ENCODE peak calls at places on chromosomes 3 and 15, in five cellular contexts. G is stimulated activated CD8-positive, alpha-beta memory T cell treated with anti-CD3 and anti-CD28 coated beads, Interleukin-7, amount 100 ng/mL, for 1 hour; N is neural crest cell; X is activated CD8-positive, alpha-beta memory T cell treated with anti-CD3 and anti-CD28 coated beads for 48 hours; Y is iris pigment epithelial cell. D is an unnamed sample.

GRCh38 chr3:66602691-66603090 is 101.9 kb upstream of the LRIG1 start:
- DNase-seq in G (no peak), N (no peak), X (no peak), Y (no peak), D (no peak)

GRCh38 chr3:12758025-12758830 is 831 bp downstream of the TMEM40 start:
- DNase-seq in G (no peak), N (no peak), X (no peak), Y (peak; percentile 78), D (no peak)

GRCh38 chr3:143634991-143635390 is 213.3 kb downstream of the SLC9A9 start:
- DNase-seq in G (no peak), N (no peak), X (no peak), Y (no peak), D (no peak)

GRCh38 chr3:94001191-94001590 is 21.2 kb downstream of the ARL13B start:
- DNase-seq in G (no peak), N (no peak), X (no peak), Y (no peak), D (no peak)

GRCh38 chr3:65787340-65787739 is 251.4 kb downstream of the MAGI1 start:
- DNase-seq in G (no peak), N (no peak), X (no peak), Y (no peak), D (no peak)

GRCh38 chr3:49529567-49529966 is 24.7 kb upstream of the BSN start:
- DNase-seq in G (no peak), N (no peak), X (no peak), Y (no peak), D (no peak)

GRCh38 chr3:172617013-172617706 is 93.7 kb downstream of the NCEH1 start:
- DNase-seq in G (no peak), N (no peak), X (no peak), Y (no peak), D (no peak)

GRCh38 chr3:138219255-138219654 is 32.2 kb downstream of the ARMC8 start:
- DNase-seq in G (no peak), N (no peak), X (no peak), Y (peak; percentile 59), D (no peak)

GRCh38 chr3:182837855-182838454 is 44.7 kb downstream of the ATP11B start:
- DNase-seq in G (no peak), N (no peak), X (no peak), Y (peak; percentile 54), D (no peak)

GRCh38 chr3:171162986-171163723 is 136.6 kb upstream of the SLC2A2 start:
- DNase-seq in G (no peak), N (no peak), X (no peak), Y (no peak), D (no peak)

GRCh38 chr15:83695901-83696425 is 42.0 kb downstream of the ADAMTSL3 start:
- DNase-seq in G (no peak), N (no peak), X (no peak), Y (no peak), D (no peak)

GRCh38 chr3:82354181-82354696 is 592.8 kb upstream of the GBE1 start:
- DNase-seq in G (no peak), N (no peak), X (no peak), Y (no peak), D (no peak)

GRCh38 chr3:14319654-14320182 is 82.7 kb upstream of the SLC6A6 start:
- DNase-seq in G (no peak), N (peak; percentile 38), X (no peak), Y (peak; percentile 84), D (no peak)

GRCh38 chr3:181729071-181729915 is 17.6 kb downstream of the SOX2 start:
- DNase-seq in G (no peak), N (no peak), X (no peak), Y (no peak), D (no peak)

GRCh38 chr3:123292321-123293310 is 90.9 kb downstream of the SEC22A start:
- DNase-seq in G (no peak), N (no peak), X (no peak), Y (no peak), D (no peak)

GRCh38 chr3:8793242-8793641 is 23.8 kb upstream of the OXTR start:
- DNase-seq in G (no peak), N (no peak), X (no peak), Y (peak; percentile 77), D (no peak)

GRCh38 chr15:101407966-101408775 is 81.3 kb downstream of the PCSK6 start:
- DNase-seq in G (no peak), N (no peak), X (no peak), Y (no peak), D (no peak)

GRCh38 chr3:57805263-57805662 is 49.2 kb downstream of the SLMAP start:
- DNase-seq in G (no peak), N (no peak), X (no peak), Y (no peak), D (no peak)

GRCh38 chr3:178083906-178084823 is 452.1 kb upstream of the KCNMB2 start:
- DNase-seq in G (no peak), N (no peak), X (no peak), Y (peak; percentile 58), D (no peak)

GRCh38 chr3:14152233-14152962 is 26.0 kb downstream of the XPC start:
- DNase-seq in G (no peak), N (no peak), X (no peak), Y (no peak), D (no peak)

GRCh38 chr3:124939661-124940060 is 5.1 kb upstream of the MUC13 start:
- DNase-seq in G (no peak), N (no peak), X (no peak), Y (no peak), D (no peak)

GRCh38 chr15:85172846-85173490 is 191.3 kb downstream of the PDE8A start:
- DNase-seq in G (no peak), N (no peak), X (no peak), Y (no peak), D (no peak)

GRCh38 chr3:143239026-143239425 is 119.5 kb downstream of the CHST2 start:
- DNase-seq in G (no peak), N (no peak), X (no peak), Y (peak; percentile 45), D (no peak)

GRCh38 chr15:74320358-74321247 is 46.8 kb downstream of the CYP11A1 start:
- DNase-seq in G (no peak), N (peak; percentile 87), X (no peak), Y (peak; percentile 38), D (no peak)

GRCh38 chr3:149571381-149571780 is 86.4 kb downstream of the WWTR1 start:
- DNase-seq in G (no peak), N (no peak), X (no peak), Y (no peak), D (no peak)

GRCh38 chr3:99892332-99892731 is 74.7 kb downstream of the CMSS1 start:
- DNase-seq in G (no peak), N (no peak), X (no peak), Y (no peak), D (no peak)

GRCh38 chr15:63157891-63158431 is 684 bp upstream of the RPS27L start:
- DNase-seq in G (no peak), N (peak; percentile 50), X (no peak), Y (peak; percentile 88), D (no peak)

GRCh38 chr3:29775352-29775751 is 494.5 kb downstream of the RBMS3 start:
- DNase-seq in G (no peak), N (no peak), X (no peak), Y (no peak), D (no peak)

GRCh38 chr3:137121704-137122314 is 164.0 kb downstream of the IL20RB start:
- DNase-seq in G (no peak), N (peak; percentile 22), X (no peak), Y (peak; percentile 62), D (peak; percentile 8)

GRCh38 chr15:99732711-99733267 is 448 bp downstream of the LYSMD4 start:
- DNase-seq in G (no peak), N (no peak), X (peak; percentile 37), Y (no peak), D (no peak)